ENCODE peak calls at places on chromosomes 6 and 20, in eight cellular contexts. D, U, L, Y, C, P, H and A are unnamed samples.

GRCh38 chr6:155108070-155108815 is 113.1 kb downstream of the TIAM2 start:
- DNase-seq in Y (no peak), C (no peak), D (no peak), U (no peak), P (no peak), L (no peak), H (no peak), A (no peak)

GRCh38 chr6:81253821-81254220 is 498.7 kb downstream of the TENT5A start:
- DNase-seq in H (no peak), U (no peak), C (no peak), P (no peak), Y (no peak), L (no peak), D (no peak), A (no peak)

GRCh38 chr6:140445474-140446004 is 1071.1 kb upstream of the CITED2 start:
- DNase-seq in P (no peak), U (no peak), C (no peak), H (no peak), Y (peak; percentile 8), L (no peak), D (no peak), A (no peak)

GRCh38 chr6:170407200-170407599 is 100.6 kb downstream of the FAM120B start:
- DNase-seq in P (no peak), D (no peak), L (no peak), C (no peak), H (no peak), U (no peak), Y (no peak), A (no peak)

GRCh38 chr20:50590348-50590664 is 80.1 kb downstream of the PTPN1 start:
- DNase-seq in U (no peak), L (no peak), C (no peak), H (no peak), D (no peak), P (no peak), Y (no peak), A (no peak)

GRCh38 chr20:49868538-49868937 is 46.8 kb downstream of the SPATA2 start:
- DNase-seq in U (no peak), H (no peak), Y (no peak), D (no peak), L (no peak), C (no peak), P (peak; percentile 10), A (no peak)

GRCh38 chr6:148811472-148811871 is 64.6 kb downstream of the UST start:
- DNase-seq in Y (no peak), H (no peak), D (no peak), L (no peak), C (no peak), P (no peak), U (no peak), A (no peak)

GRCh38 chr6:13053080-13053479 is 275.3 kb downstream of the TBC1D7 start:
- DNase-seq in P (no peak), D (no peak), U (no peak), C (no peak), H (no peak), L (no peak), Y (no peak), A (no peak)

GRCh38 chr6:1482381-1483166 is 93.2 kb downstream of the FOXF2 start:
- DNase-seq in U (no peak), L (no peak), D (no peak), Y (no peak), P (no peak), C (no peak), H (no peak), A (no peak)

GRCh38 chr20:59151820-59152219 is 11.8 kb upstream of the ZNF831 start:
- DNase-seq in D (no peak), C (no peak), U (no peak), Y (no peak), L (no peak), P (no peak), H (no peak), A (no peak)

GRCh38 chr20:48825551-48825885 is 2.3 kb downstream of the PREX1 start:
- DNase-seq in H (no peak), C (no peak), D (no peak), U (no peak), L (no peak), Y (no peak), P (no peak), A (no peak)